ENCODE peak calls at places on chromosomes 13 and 19, in ten cellular contexts. R, Y, I, B, H, Q, N, K, C and M are unnamed samples.

GRCh38 chr19:50376166-50377050 is at the start of gene NR1H2:
- DNase-seq in R (peak; percentile 95), Y (peak; percentile 97), I (peak; percentile 98), B (peak; percentile 95), H (peak; percentile 96), Q (peak; percentile 96), N (peak; percentile 91), K (peak; percentile 99), C (peak; percentile 96), M (peak; percentile 77)

GRCh38 chr19:44141191-44142013 is at the start of gene ZNF234:
- DNase-seq in R (peak; percentile 78), Y (peak; percentile 75), I (peak; percentile 33), B (peak; percentile 75), H (peak; percentile 83), Q (peak; percentile 82), N (peak; percentile 22), K (peak; percentile 81), C (peak; percentile 67), M (peak; percentile 65)

GRCh38 chr13:22883961-22884360 is 296.8 kb upstream of the SGCG start:
- DNase-seq in R (no peak), Y (no peak), I (no peak), B (no peak), H (no peak), Q (no peak), N (no peak), K (no peak), C (no peak), M (no peak)

GRCh38 chr13:44768233-44768632 is 192.1 kb upstream of the TSC22D1 start:
- DNase-seq in R (no peak), Y (no peak), I (no peak), B (no peak), H (no peak), Q (no peak), N (no peak), K (no peak), C (no peak), M (no peak)

GRCh38 chr13:46288570-46289259 is 77.0 kb downstream of the LRRC63 start:
- DNase-seq in R (no peak), Y (no peak), I (peak; percentile 39), B (no peak), H (peak; percentile 50), Q (peak; percentile 46), N (no peak), K (peak; percentile 52), C (no peak), M (no peak)

GRCh38 chr19:39607021-39607420 is 4.7 kb downstream of the LGALS13 start:
- DNase-seq in R (no peak), Y (no peak), I (no peak), B (no peak), H (no peak), Q (no peak), N (no peak), K (no peak), C (no peak), M (no peak)

GRCh38 chr13:97223711-97224461 is 1.8 kb downstream of the MBNL2 start:
- DNase-seq in R (no peak), Y (peak; percentile 42), I (peak; percentile 43), B (peak; percentile 80), H (peak; percentile 91), Q (peak; percentile 84), N (no peak), K (peak; percentile 95), C (peak; percentile 83), M (no peak)

GRCh38 chr19:10450853-10451609 is 30.7 kb downstream of the PDE4A start:
- DNase-seq in R (no peak), Y (no peak), I (no peak), B (no peak), H (no peak), Q (no peak), N (no peak), K (no peak), C (no peak), M (no peak)

GRCh38 chr19:50315773-50316448 is 13.3 kb downstream of the KCNC3 start:
- DNase-seq in R (no peak), Y (no peak), I (no peak), B (no peak), H (no peak), Q (peak; percentile 5), N (no peak), K (no peak), C (no peak), M (no peak)

GRCh38 chr13:46648166-46648607 is 95.2 kb downstream of the LRCH1 start:
- DNase-seq in R (no peak), Y (peak; percentile 66), I (peak; percentile 8), B (no peak), H (no peak), Q (no peak), N (no peak), K (peak; percentile 55), C (no peak), M (no peak)

GRCh38 chr13:40376296-40376849 is 290.1 kb downstream of the FOXO1 start:
- DNase-seq in R (no peak), Y (no peak), I (no peak), B (no peak), H (no peak), Q (no peak), N (no peak), K (no peak), C (no peak), M (no peak)

GRCh38 chr13:45368571-45368970 is 27.6 kb upstream of the TPT1 start:
- DNase-seq in R (no peak), Y (no peak), I (no peak), B (no peak), H (no peak), Q (no peak), N (no peak), K (no peak), C (no peak), M (no peak)

GRCh38 chr13:51070005-51070649 is 40.9 kb downstream of the C13orf42 start:
- DNase-seq in R (peak; percentile 90), Y (peak; percentile 87), I (peak; percentile 62), B (peak; percentile 83), H (peak; percentile 76), Q (peak; percentile 61), N (peak; percentile 42), K (peak; percentile 70), C (peak; percentile 45), M (peak; percentile 76)

GRCh38 chr13:19818223-19818842 is 35.6 kb upstream of the PSPC1 start:
- DNase-seq in R (no peak), Y (peak; percentile 45), I (peak; percentile 65), B (peak; percentile 14), H (peak; percentile 37), Q (no peak), N (no peak), K (no peak), C (no peak), M (peak; percentile 70)

GRCh38 chr19:14517840-14518505 is at the start of gene DNAJB1:
- DNase-seq in R (peak; percentile 67), Y (peak; percentile 83), I (no peak), B (peak; percentile 76), H (peak; percentile 78), Q (peak; percentile 70), N (no peak), K (peak; percentile 82), C (no peak), M (peak; percentile 46)

GRCh38 chr19:3458229-3458555 is 22.1 kb downstream of the SMIM24 start:
- DNase-seq in R (no peak), Y (no peak), I (no peak), B (no peak), H (no peak), Q (no peak), N (no peak), K (no peak), C (no peak), M (no peak)

GRCh38 chr13:36582977-36583376 is 90.8 kb upstream of the SERTM1 start:
- DNase-seq in R (no peak), Y (no peak), I (no peak), B (no peak), H (no peak), Q (no peak), N (no peak), K (no peak), C (no peak), M (no peak)
- TF ChIP-seq CTCF in R (no peak), Y (no peak), I (no peak), B (no peak), H (no peak), Q (no peak), N (no peak), K (no peak), C (no peak), M (no peak)

DNA sequence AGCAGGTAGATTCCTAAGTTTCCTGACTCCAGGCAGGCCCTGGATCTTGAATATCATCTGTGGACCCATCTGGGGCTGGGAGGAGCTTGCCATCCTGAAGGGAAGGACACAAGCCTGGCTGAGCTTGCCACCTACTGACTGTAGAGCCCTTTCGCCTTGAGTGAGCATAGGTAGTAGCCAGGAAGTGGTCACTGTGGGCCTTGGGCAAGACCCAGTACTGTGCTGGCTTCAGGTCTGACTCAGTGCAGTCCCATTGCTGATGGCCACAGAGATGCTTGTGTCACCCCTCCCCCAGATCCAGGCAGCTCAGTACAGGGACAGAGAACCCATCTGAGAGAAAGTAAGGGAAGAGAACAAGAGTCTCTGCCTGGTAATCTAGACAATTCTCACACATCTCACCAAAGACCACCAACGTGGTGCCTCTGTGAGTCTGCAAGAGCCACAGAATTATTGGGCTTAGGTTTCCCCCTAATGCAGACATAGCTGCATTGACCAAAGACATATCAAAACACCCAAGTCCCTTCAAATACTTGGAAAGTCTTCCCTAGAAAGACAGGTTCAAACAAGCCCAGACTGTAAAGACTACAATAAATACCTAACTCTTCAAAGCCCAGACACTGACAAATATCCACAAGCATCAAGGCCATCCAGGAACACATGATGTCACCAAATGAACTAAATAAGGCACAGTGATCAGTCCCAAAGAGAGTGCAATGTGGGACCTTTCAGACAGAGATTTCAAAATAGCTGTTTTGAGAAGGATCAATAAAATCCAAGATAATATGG is 108.2 kb upstream of the WASF3 start:
- DNase-seq in R (no peak), Y (no peak), I (no peak), B (no peak), H (no peak), Q (peak; percentile 69), N (no peak), K (peak; percentile 29), C (no peak), M (no peak)
- TF ChIP-seq CTCF in R (no peak), Y (no peak), I (no peak), B (no peak), H (no peak), Q (no peak), N (no peak), K (no peak), C (no peak), M (no peak)

GRCh38 chr19:34241513-34242337 is 12.6 kb upstream of the GARRE1 start:
- DNase-seq in R (no peak), Y (peak; percentile 64), I (no peak), B (no peak), H (no peak), Q (no peak), N (no peak), K (no peak), C (no peak), M (peak; percentile 40)
- TF ChIP-seq CTCF in R (no peak), Y (peak; percentile 20), I (peak; percentile 72), B (no peak), H (peak; percentile 36), Q (peak; percentile 42), N (no peak), K (peak; percentile 13), C (peak; percentile 38), M (peak; percentile 71)

DNA sequence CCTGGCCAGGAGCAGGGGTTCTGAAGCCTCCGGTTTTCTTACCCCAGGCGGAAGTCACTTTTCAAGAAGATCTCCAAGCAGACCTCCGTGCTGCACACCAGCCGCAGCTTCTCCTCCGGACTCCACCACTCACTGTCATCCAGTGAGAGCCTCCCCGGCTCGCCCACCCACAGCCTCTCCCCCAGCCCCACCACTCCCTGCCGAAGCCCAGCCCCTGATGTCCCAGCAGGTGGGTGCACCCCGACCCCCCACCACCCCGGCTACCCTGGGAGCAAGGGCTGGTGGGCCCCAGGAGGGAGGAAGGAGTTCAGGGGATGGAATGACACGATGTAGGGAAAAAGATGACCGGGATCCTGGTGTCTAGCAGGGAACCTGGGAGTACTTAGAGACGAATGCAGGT is 5.6 kb upstream of the PIK3R2 start:
- DNase-seq in R (no peak), Y (no peak), I (no peak), B (no peak), H (no peak), Q (no peak), N (no peak), K (no peak), C (no peak), M (no peak)
- TF ChIP-seq CTCF in R (no peak), Y (no peak), I (no peak), B (no peak), H (no peak), Q (no peak), N (no peak), K (no peak), C (no peak), M (no peak)